ENCODE peak calls at places on chromosomes 7 and 10, in four cellular contexts. M is lung microvascular endothelial cell, Z is endothelial cell, R is GM20000. J is an unnamed sample.

GRCh38 chr7:138008588-138009349 is 6.9 kb upstream of the CREB3L2 start:
- DNase-seq in M (peak; percentile 74), Z (peak; percentile 23), R (peak; percentile 51), J (peak; percentile 76)

GRCh38 chr7:129514683-129515082 is 12.4 kb downstream of the SMKR1 start:
- DNase-seq in M (no peak), Z (no peak), R (no peak), J (no peak)

GRCh38 chr10:116444527-116445142 is 17.0 kb downstream of the PNLIPRP3 start:
- DNase-seq in M (peak; percentile 70), Z (peak; percentile 44), R (peak; percentile 31), J (peak; percentile 65)

GRCh38 chr7:117157121-117157870 is 165.6 kb downstream of the WNT2 start:
- DNase-seq in M (peak; percentile 96), Z (no peak), R (no peak), J (no peak)

GRCh38 chr7:133783276-133783675 is 343.9 kb upstream of the LRGUK start:
- DNase-seq in M (no peak), Z (no peak), R (no peak), J (no peak)

GRCh38 chr7:80147543-80148376 is 13.1 kb downstream of the GNAI1 start:
- DNase-seq in M (no peak), Z (no peak), R (no peak), J (no peak)

GRCh38 chr7:44087914-44088838 is 5.8 kb upstream of the POLM start:
- DNase-seq in M (peak; percentile 74), Z (no peak), R (no peak), J (no peak)

GRCh38 chr7:34087892-34088891 is 182.9 kb downstream of the BMPER start:
- DNase-seq in M (peak; percentile 44), Z (peak; percentile 53), R (no peak), J (peak; percentile 42)

GRCh38 chr10:37748170-37748569 is 109.2 kb downstream of the ZNF248 start:
- DNase-seq in M (no peak), Z (no peak), R (no peak), J (no peak)